ENCODE peak calls at places on chromosome 12, in nine cellular contexts. One of them, this sample, is unnamed.

GRCh38 chr12:24945822-24946221 is 3.1 kb downstream of the BCAT1 start:
- DNase-seq in nephron progenitor cell: no peak
- DNase-seq in breast epithelium: no peak
- DNase-seq in left lung: no peak
- DNase-seq in CD8-positive, alpha-beta T cell: no peak
- DNase-seq in mucosa of descending colon: no peak
- DNase-seq in WTC11: no peak
- DNase-seq in brain microvascular endothelial cell: no peak
- DNase-seq in PC-3: no peak
- DNase-seq in this sample: no peak

GRCh38 chr12:114975974-114976310 is 292.0 kb upstream of the TBX3 start:
- DNase-seq in nephron progenitor cell: no peak
- DNase-seq in breast epithelium: no peak
- DNase-seq in left lung: no peak
- DNase-seq in CD8-positive, alpha-beta T cell: no peak
- DNase-seq in mucosa of descending colon: no peak
- DNase-seq in WTC11: no peak
- DNase-seq in brain microvascular endothelial cell: no peak
- DNase-seq in PC-3: no peak
- DNase-seq in this sample: no peak

GRCh38 chr12:19411234-19412221 is 27.8 kb upstream of the AEBP2 start:
- DNase-seq in nephron progenitor cell: no peak
- DNase-seq in breast epithelium: no peak
- DNase-seq in left lung: no peak
- DNase-seq in CD8-positive, alpha-beta T cell: no peak
- DNase-seq in mucosa of descending colon: no peak
- DNase-seq in WTC11: peak
- DNase-seq in brain microvascular endothelial cell: no peak
- DNase-seq in PC-3: no peak
- DNase-seq in this sample: no peak

GRCh38 chr12:80262372-80263170 is 163.2 kb downstream of the OTOGL start:
- DNase-seq in nephron progenitor cell: no peak
- DNase-seq in breast epithelium: no peak
- DNase-seq in left lung: no peak
- DNase-seq in CD8-positive, alpha-beta T cell: no peak
- DNase-seq in mucosa of descending colon: no peak
- DNase-seq in WTC11: no peak
- DNase-seq in brain microvascular endothelial cell: no peak
- DNase-seq in PC-3: peak
- DNase-seq in this sample: no peak

GRCh38 chr12:119410396-119410795 is 75.9 kb downstream of the CCDC60 start:
- DNase-seq in nephron progenitor cell: no peak
- DNase-seq in breast epithelium: no peak
- DNase-seq in left lung: no peak
- DNase-seq in CD8-positive, alpha-beta T cell: no peak
- DNase-seq in mucosa of descending colon: no peak
- DNase-seq in WTC11: peak
- DNase-seq in brain microvascular endothelial cell: no peak
- DNase-seq in PC-3: no peak
- DNase-seq in this sample: no peak

GRCh38 chr12:85369365-85370154 is 89.5 kb downstream of the ALX1 start:
- DNase-seq in nephron progenitor cell: no peak
- DNase-seq in breast epithelium: no peak
- DNase-seq in left lung: no peak
- DNase-seq in CD8-positive, alpha-beta T cell: no peak
- DNase-seq in mucosa of descending colon: no peak
- DNase-seq in WTC11: no peak
- DNase-seq in brain microvascular endothelial cell: no peak
- DNase-seq in PC-3: peak
- DNase-seq in this sample: no peak

GRCh38 chr12:14952295-14952995 is 9.0 kb downstream of the ARHGDIB start:
- DNase-seq in nephron progenitor cell: no peak
- DNase-seq in breast epithelium: peak
- DNase-seq in left lung: no peak
- DNase-seq in CD8-positive, alpha-beta T cell: peak
- DNase-seq in mucosa of descending colon: no peak
- DNase-seq in WTC11: no peak
- DNase-seq in brain microvascular endothelial cell: peak
- DNase-seq in PC-3: peak
- DNase-seq in this sample: no peak

GRCh38 chr12:131834798-131835615 is 6.8 kb downstream of the MMP17 start:
- DNase-seq in nephron progenitor cell: no peak
- DNase-seq in breast epithelium: no peak
- DNase-seq in left lung: peak
- DNase-seq in CD8-positive, alpha-beta T cell: no peak
- DNase-seq in mucosa of descending colon: no peak
- DNase-seq in WTC11: no peak
- DNase-seq in brain microvascular endothelial cell: no peak
- DNase-seq in PC-3: peak
- DNase-seq in this sample: no peak

GRCh38 chr12:29673346-29673745 is 110.4 kb downstream of the TMTC1 start:
- DNase-seq in nephron progenitor cell: no peak
- DNase-seq in breast epithelium: no peak
- DNase-seq in left lung: no peak
- DNase-seq in CD8-positive, alpha-beta T cell: no peak
- DNase-seq in mucosa of descending colon: no peak
- DNase-seq in WTC11: no peak
- DNase-seq in brain microvascular endothelial cell: no peak
- DNase-seq in PC-3: peak
- DNase-seq in this sample: no peak

GRCh38 chr12:124947561-124948398 is 33.3 kb upstream of the UBC start:
- DNase-seq in nephron progenitor cell: no peak
- DNase-seq in breast epithelium: no peak
- DNase-seq in left lung: peak
- DNase-seq in CD8-positive, alpha-beta T cell: no peak
- DNase-seq in mucosa of descending colon: no peak
- DNase-seq in WTC11: no peak
- DNase-seq in brain microvascular endothelial cell: no peak
- DNase-seq in PC-3: no peak
- DNase-seq in this sample: no peak

GRCh38 chr12:29738416-29738815 is 45.3 kb downstream of the TMTC1 start:
- DNase-seq in nephron progenitor cell: no peak
- DNase-seq in breast epithelium: no peak
- DNase-seq in left lung: no peak
- DNase-seq in CD8-positive, alpha-beta T cell: no peak
- DNase-seq in mucosa of descending colon: no peak
- DNase-seq in WTC11: no peak
- DNase-seq in brain microvascular endothelial cell: no peak
- DNase-seq in PC-3: no peak
- DNase-seq in this sample: no peak

GRCh38 chr12:42568952-42569916 is 20.3 kb downstream of the PRICKLE1 start:
- DNase-seq in nephron progenitor cell: no peak
- DNase-seq in breast epithelium: no peak
- DNase-seq in left lung: no peak
- DNase-seq in CD8-positive, alpha-beta T cell: no peak
- DNase-seq in mucosa of descending colon: no peak
- DNase-seq in WTC11: no peak
- DNase-seq in brain microvascular endothelial cell: peak
- DNase-seq in PC-3: peak
- DNase-seq in this sample: no peak

GRCh38 chr12:96244826-96245225 is 50.7 kb downstream of the ELK3 start:
- DNase-seq in nephron progenitor cell: no peak
- DNase-seq in breast epithelium: no peak
- DNase-seq in left lung: no peak
- DNase-seq in CD8-positive, alpha-beta T cell: no peak
- DNase-seq in mucosa of descending colon: no peak
- DNase-seq in WTC11: no peak
- DNase-seq in brain microvascular endothelial cell: no peak
- DNase-seq in PC-3: no peak
- DNase-seq in this sample: no peak

DNA sequence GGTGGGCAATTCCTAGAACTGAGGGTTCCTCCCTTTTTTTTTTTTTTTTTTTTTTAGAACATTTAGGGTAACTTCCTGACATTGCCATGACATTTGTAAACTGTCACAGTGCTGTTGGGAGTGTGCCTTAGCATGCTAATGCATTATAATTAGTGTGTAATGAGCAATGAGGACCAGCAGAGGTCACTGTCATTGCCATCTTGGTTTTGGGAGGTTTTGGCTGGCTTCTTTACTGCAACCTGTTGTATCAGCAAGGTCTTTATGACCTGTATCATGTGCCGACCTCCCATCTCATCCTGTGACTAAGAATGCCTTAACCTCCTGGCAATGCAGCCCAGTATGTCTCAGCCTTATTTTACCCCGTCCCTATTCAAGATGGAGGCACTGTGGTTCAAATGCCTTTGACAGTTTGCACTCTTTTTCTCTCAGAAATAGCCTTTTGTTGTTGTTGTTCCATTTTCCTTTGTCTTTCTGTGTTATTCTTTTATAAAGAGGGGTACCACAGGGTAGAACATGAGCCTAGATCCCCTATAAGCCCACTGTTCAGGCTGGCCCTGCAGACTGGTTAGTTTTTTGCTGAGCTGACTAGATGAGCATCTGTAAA is 75.6 kb upstream of the DCD start:
- DNase-seq in nephron progenitor cell: no peak
- DNase-seq in breast epithelium: no peak
- DNase-seq in left lung: no peak
- DNase-seq in CD8-positive, alpha-beta T cell: peak
- DNase-seq in mucosa of descending colon: no peak
- DNase-seq in WTC11: no peak
- DNase-seq in brain microvascular endothelial cell: peak
- DNase-seq in PC-3: peak
- DNase-seq in this sample: no peak
- TF ChIP-seq CTCF in nephron progenitor cell: peak
- TF ChIP-seq CTCF in breast epithelium: no peak
- TF ChIP-seq CTCF in left lung: peak
- TF ChIP-seq CTCF in CD8-positive, alpha-beta T cell: peak
- TF ChIP-seq CTCF in mucosa of descending colon: peak
- TF ChIP-seq CTCF in WTC11: peak
- TF ChIP-seq CTCF in brain microvascular endothelial cell: peak
- TF ChIP-seq CTCF in PC-3: peak
- TF ChIP-seq CTCF in this sample: no peak

DNA sequence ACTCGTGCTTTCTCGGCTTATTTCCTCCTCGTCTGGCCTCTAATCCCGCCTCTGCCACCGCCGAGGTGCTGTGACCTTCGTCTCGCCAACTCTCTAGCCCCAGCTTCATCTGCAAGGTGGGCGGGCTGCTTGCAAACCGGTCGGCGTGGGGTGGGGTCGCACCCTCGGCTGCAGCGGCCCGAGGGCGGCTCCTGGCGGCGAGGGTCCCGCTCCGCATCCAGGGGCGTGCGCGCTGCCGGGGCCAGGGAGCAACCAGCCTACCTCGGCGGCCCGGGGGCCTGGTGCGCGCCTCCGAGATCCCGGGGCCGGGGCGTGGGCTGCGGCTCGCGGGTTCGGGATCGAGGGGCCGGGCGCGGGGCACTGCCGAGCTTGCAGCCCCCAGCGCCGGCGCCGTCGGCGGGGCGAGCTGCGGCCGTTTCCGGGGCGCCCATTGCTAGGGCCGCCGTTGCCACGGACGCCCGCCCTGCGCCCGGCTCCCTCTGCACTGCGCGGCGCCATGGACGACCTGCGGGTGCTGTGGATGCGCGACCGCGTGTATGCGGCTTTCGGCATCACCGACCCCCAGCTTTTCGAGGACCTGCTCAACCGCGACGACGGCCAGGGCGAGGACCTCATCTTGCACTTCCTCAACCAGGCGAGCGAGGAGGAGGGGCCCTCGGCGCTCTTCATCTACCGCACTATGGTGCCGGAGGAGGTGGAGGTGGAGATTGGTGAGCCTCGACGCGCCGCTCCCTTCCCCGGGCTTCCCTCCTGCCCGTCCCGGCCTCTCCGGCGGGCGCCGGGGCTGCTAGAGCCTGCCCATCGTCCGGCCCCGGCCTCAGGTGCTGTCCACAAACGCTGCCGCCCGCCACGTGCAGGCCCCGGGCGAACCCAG is at the start of gene DNAH10:
- DNase-seq in nephron progenitor cell: peak
- DNase-seq in breast epithelium: no peak
- DNase-seq in left lung: peak
- DNase-seq in CD8-positive, alpha-beta T cell: peak
- DNase-seq in mucosa of descending colon: peak
- DNase-seq in WTC11: peak
- DNase-seq in brain microvascular endothelial cell: no peak
- DNase-seq in PC-3: no peak
- DNase-seq in this sample: no peak
- TF ChIP-seq CTCF in nephron progenitor cell: peak
- TF ChIP-seq CTCF in breast epithelium: no peak
- TF ChIP-seq CTCF in left lung: no peak
- TF ChIP-seq CTCF in CD8-positive, alpha-beta T cell: no peak
- TF ChIP-seq CTCF in mucosa of descending colon: no peak
- TF ChIP-seq CTCF in WTC11: no peak
- TF ChIP-seq CTCF in brain microvascular endothelial cell: no peak
- TF ChIP-seq CTCF in PC-3: no peak
- TF ChIP-seq CTCF in this sample: no peak

GRCh38 chr12:45244561-45245348 is 28.9 kb downstream of the ANO6 start:
- DNase-seq in nephron progenitor cell: no peak
- DNase-seq in breast epithelium: no peak
- DNase-seq in left lung: no peak
- DNase-seq in CD8-positive, alpha-beta T cell: no peak
- DNase-seq in mucosa of descending colon: no peak
- DNase-seq in WTC11: no peak
- DNase-seq in brain microvascular endothelial cell: peak
- DNase-seq in PC-3: no peak
- DNase-seq in this sample: no peak
- TF ChIP-seq CTCF in nephron progenitor cell: no peak
- TF ChIP-seq CTCF in breast epithelium: no peak
- TF ChIP-seq CTCF in left lung: no peak
- TF ChIP-seq CTCF in CD8-positive, alpha-beta T cell: no peak
- TF ChIP-seq CTCF in mucosa of descending colon: no peak
- TF ChIP-seq CTCF in WTC11: no peak
- TF ChIP-seq CTCF in brain microvascular endothelial cell: no peak
- TF ChIP-seq CTCF in PC-3: no peak
- TF ChIP-seq CTCF in this sample: no peak

GRCh38 chr12:128639089-128639488 is 184.7 kb downstream of the SLC15A4 start:
- DNase-seq in nephron progenitor cell: no peak
- DNase-seq in breast epithelium: no peak
- DNase-seq in left lung: no peak
- DNase-seq in CD8-positive, alpha-beta T cell: no peak
- DNase-seq in mucosa of descending colon: no peak
- DNase-seq in WTC11: no peak
- DNase-seq in brain microvascular endothelial cell: no peak
- DNase-seq in PC-3: no peak
- DNase-seq in this sample: no peak

GRCh38 chr12:128643106-128643651 is 180.6 kb downstream of the SLC15A4 start:
- DNase-seq in nephron progenitor cell: no peak
- DNase-seq in breast epithelium: no peak
- DNase-seq in left lung: no peak
- DNase-seq in CD8-positive, alpha-beta T cell: no peak
- DNase-seq in mucosa of descending colon: no peak
- DNase-seq in WTC11: no peak
- DNase-seq in brain microvascular endothelial cell: no peak
- DNase-seq in PC-3: no peak
- DNase-seq in this sample: no peak

DNA sequence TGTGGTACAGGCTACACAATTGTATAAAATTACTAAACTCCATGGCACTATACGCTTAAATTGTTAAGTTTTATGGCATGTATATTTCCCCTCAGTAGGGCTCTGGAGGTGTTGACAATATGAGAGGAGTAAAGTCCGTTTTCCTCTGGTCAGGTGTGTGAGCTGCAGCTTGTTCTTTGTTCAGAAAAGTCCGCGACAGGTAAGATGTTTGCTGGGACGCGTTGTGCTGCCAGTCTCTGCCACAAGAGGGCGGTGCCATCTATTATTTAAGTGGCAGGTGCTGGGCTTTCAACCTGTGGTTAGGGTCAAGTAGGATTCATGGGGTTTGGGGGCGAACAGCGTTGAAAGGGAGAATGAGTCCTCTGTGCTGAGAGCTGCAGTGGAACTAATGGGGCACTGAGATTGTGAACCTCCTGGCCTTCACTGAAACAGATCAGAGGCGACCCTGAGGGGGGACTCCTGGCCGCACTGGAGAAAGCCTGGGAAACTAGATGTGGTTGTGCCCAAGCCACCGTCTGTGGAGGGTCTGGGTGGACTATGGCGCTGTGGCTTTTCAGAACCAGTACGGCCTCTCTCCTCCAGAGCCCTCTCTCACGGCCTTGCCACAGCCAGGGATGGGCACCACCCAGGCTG is 179.0 kb downstream of the SLC15A4 start:
- DNase-seq in nephron progenitor cell: peak
- DNase-seq in breast epithelium: no peak
- DNase-seq in left lung: no peak
- DNase-seq in CD8-positive, alpha-beta T cell: peak
- DNase-seq in mucosa of descending colon: peak
- DNase-seq in WTC11: peak
- DNase-seq in brain microvascular endothelial cell: no peak
- DNase-seq in PC-3: peak
- DNase-seq in this sample: no peak
- TF ChIP-seq CTCF in nephron progenitor cell: peak
- TF ChIP-seq CTCF in breast epithelium: no peak
- TF ChIP-seq CTCF in left lung: peak
- TF ChIP-seq CTCF in CD8-positive, alpha-beta T cell: peak
- TF ChIP-seq CTCF in mucosa of descending colon: peak
- TF ChIP-seq CTCF in WTC11: peak
- TF ChIP-seq CTCF in brain microvascular endothelial cell: peak
- TF ChIP-seq CTCF in PC-3: peak
- TF ChIP-seq CTCF in this sample: no peak

This sample was measured in omental fat pad.